ENCODE peak calls at places on chromosomes 7 and 10, in five cellular contexts. P is fibroblast of lung, N is IMR-90, D is DND-41, T is kidney. M is an unnamed sample.

GRCh38 chr7:33849961-33850559 is 55.3 kb upstream of the BMPER start:
- DNase-seq in P (peak; percentile 74), N (no peak), D (no peak), T (no peak), M (no peak)

GRCh38 chr10:117186832-117187615 is 10.3 kb upstream of the KCNK18 start:
- DNase-seq in P (peak; percentile 36), N (peak; percentile 7), D (no peak), T (no peak), M (no peak)

GRCh38 chr7:7653140-7653539 is 12.6 kb downstream of the UMAD1 start:
- DNase-seq in P (no peak), N (no peak), D (no peak), T (no peak), M (no peak)

GRCh38 chr7:20104696-20105095 is 112.5 kb downstream of the MACC1 start:
- DNase-seq in P (no peak), N (no peak), D (no peak), T (no peak), M (no peak)

GRCh38 chr7:36188266-36188665 is 35.2 kb downstream of the EEPD1 start:
- DNase-seq in P (no peak), N (no peak), D (no peak), T (no peak), M (peak; percentile 81)

GRCh38 chr10:124917939-124918830 is 23.7 kb upstream of the ZRANB1 start:
- DNase-seq in P (peak; percentile 86), N (peak; percentile 84), D (peak; percentile 18), T (no peak), M (no peak)

GRCh38 chr7:92448185-92448747 is 984 bp downstream of the GATAD1 start:
- DNase-seq in P (peak; percentile 65), N (peak; percentile 46), D (peak; percentile 61), T (no peak), M (peak; percentile 72)

GRCh38 chr7:108140674-108141073 is 10.5 kb upstream of the LAMB4 start:
- DNase-seq in P (no peak), N (no peak), D (no peak), T (no peak), M (no peak)

GRCh38 chr7:78265086-78265485 is 466.5 kb downstream of the PHTF2 start:
- DNase-seq in P (no peak), N (no peak), D (no peak), T (no peak), M (no peak)

GRCh38 chr7:108570146-108570755 is 577 bp downstream of the DNAJB9 start:
- DNase-seq in P (peak; percentile 55), N (peak; percentile 40), D (peak; percentile 46), T (peak; percentile 80), M (peak; percentile 74)

GRCh38 chr10:106557053-106557452 is 607.5 kb downstream of the SORCS1 start:
- DNase-seq in P (peak; percentile 71), N (peak; percentile 64), D (no peak), T (no peak), M (no peak)

GRCh38 chr7:141706394-141707064 is 1.6 kb upstream of the WEE2 start:
- DNase-seq in P (no peak), N (no peak), D (no peak), T (no peak), M (no peak)

GRCh38 chr7:96953676-96954513 is 51.5 kb upstream of the DLX6 start:
- DNase-seq in P (peak; percentile 7), N (no peak), D (no peak), T (no peak), M (no peak)

GRCh38 chr7:79709574-79710409 is 256.3 kb upstream of the MAGI2 start:
- DNase-seq in P (peak; percentile 45), N (peak; percentile 56), D (no peak), T (no peak), M (peak; percentile 54)

GRCh38 chr7:94095359-94096009 is 91.3 kb upstream of the BET1 start:
- DNase-seq in P (no peak), N (no peak), D (no peak), T (no peak), M (no peak)

GRCh38 chr10:26621889-26622681 is 75.4 kb upstream of the PDSS1 start:
- DNase-seq in P (peak; percentile 8), N (peak; percentile 0), D (no peak), T (no peak), M (peak; percentile 77)

GRCh38 chr10:5977471-5978370 is at the start of gene IL15RA:
- DNase-seq in P (peak; percentile 73), N (peak; percentile 72), D (peak; percentile 87), T (peak; percentile 93), M (peak; percentile 90)
- H3K9ac ChIP-seq in P (peak within 1 kb of the TSS; percentile 62), N (peak within 1 kb of the TSS; percentile 63), D (peak within 1 kb of the TSS; percentile 73), T (peak within 1 kb of the TSS; percentile 73), M (peak within 1 kb of the TSS; percentile 6)

GRCh38 chr7:156158693-156159092 is 346.4 kb upstream of the SHH start:
- DNase-seq in P (no peak), N (no peak), D (no peak), T (no peak), M (no peak)

GRCh38 chr7:156158213-156158612 is 345.9 kb upstream of the SHH start:
- DNase-seq in P (no peak), N (no peak), D (no peak), T (no peak), M (no peak)

GRCh38 chr7:156155988-156156733 is 343.9 kb upstream of the SHH start:
- DNase-seq in P (no peak), N (no peak), D (no peak), T (no peak), M (peak; percentile 51)

GRCh38 chr7:156157409-156158012 is 345.2 kb upstream of the SHH start:
- DNase-seq in P (no peak), N (no peak), D (no peak), T (peak; percentile 66), M (peak; percentile 41)

GRCh38 chr7:156156734-156157408 is 344.6 kb upstream of the SHH start:
- DNase-seq in P (peak; percentile 53), N (no peak), D (no peak), T (peak; percentile 82), M (peak; percentile 87)
- TF ChIP-seq CTCF in P (no peak), N (no peak), D (no peak), T (peak; percentile 45), M (peak; percentile 66)

GRCh38 chr7:105284014-105284413 is 104.7 kb downstream of the SRPK2 start:
- DNase-seq in P (no peak), N (no peak), D (no peak), T (no peak), M (no peak)

GRCh38 chr7:105289704-105290103 is 99.0 kb downstream of the SRPK2 start:
- DNase-seq in P (no peak), N (no peak), D (no peak), T (no peak), M (no peak)

GRCh38 chr7:105279688-105280007 is 109.1 kb downstream of the SRPK2 start:
- DNase-seq in P (no peak), N (no peak), D (no peak), T (no peak), M (no peak)

GRCh38 chr7:105281966-105282365 is 106.8 kb downstream of the SRPK2 start:
- DNase-seq in P (no peak), N (no peak), D (no peak), T (no peak), M (no peak)

GRCh38 chr7:105285118-105285874 is 103.4 kb downstream of the SRPK2 start:
- DNase-seq in P (no peak), N (no peak), D (no peak), T (no peak), M (peak; percentile 47)
- H3K9ac ChIP-seq in P (no peak overlapping the region), N (no peak overlapping the region), D (no peak overlapping the region), T (no peak overlapping the region), M (no peak overlapping the region)

DNA sequence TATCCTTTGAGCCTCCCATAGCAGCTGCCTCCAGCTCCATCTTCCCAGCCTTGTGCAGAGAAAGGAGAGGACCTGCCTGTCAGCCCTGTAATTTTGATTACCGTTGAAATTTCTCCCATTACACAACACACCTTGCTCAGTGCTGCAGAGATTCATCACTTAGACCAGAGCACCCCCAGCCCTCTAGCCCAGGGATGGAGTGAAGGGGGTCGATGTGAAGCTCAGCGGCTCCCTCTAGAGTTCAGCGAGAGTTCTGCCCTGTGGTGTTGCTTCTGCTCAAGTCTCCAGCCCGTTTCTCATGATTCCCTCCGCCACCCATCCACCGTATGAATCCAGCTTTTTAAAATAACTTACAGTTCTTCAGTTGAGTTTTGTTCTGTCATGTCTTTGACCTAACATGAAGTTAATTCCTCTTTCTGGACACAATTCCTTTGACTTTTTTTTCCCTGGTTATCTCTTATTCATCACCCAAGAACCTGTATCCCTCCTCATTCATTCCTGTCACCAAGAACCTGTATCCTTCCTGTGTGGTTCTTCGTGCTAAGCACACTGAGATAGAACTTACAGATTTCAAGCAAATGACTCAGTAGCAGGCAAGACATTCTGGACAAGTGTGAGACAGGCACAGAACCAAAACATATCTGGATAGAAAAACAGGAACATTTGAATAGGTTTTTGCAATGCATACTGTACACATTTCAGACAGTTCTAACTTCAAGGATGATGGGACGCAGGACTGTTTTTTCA is 34.9 kb upstream of the ZNF32 start:
- DNase-seq in P (peak; percentile 49), N (peak; percentile 12), D (peak; percentile 52), T (no peak), M (peak; percentile 82)
- TF ChIP-seq CTCF in P (peak; percentile 51), N (peak; percentile 36), D (peak; percentile 79), T (peak; percentile 31), M (peak; percentile 83)

DNA sequence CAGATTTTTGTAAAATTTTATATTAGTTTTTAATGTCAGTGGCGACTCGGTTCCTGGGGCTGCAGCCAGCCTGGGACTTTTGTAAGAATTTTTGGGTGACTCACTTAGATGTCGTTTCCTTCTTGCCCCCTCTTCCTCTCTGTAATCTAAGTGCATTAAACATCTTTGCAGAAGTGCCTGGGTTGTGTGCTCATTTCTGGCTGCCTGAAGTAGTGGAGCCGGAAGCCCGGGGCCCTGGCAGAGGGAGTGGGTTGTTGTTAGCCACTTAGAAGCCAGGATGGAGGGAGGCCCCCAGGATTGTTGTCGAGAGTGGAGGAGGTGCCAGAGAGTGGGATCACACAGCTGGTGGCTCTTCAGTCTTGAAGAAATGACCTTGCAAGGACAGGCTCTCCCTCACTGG is 11.0 kb upstream of the TRIM8 start:
- DNase-seq in P (peak; percentile 77), N (peak; percentile 81), D (no peak), T (peak; percentile 81), M (peak; percentile 53)
- H3K9ac ChIP-seq in P (no peak overlapping the region), N (peak overlapping the region; percentile 66), D (no peak overlapping the region), T (peak overlapping the region; percentile 34), M (no peak overlapping the region)

GRCh38 chr10:108783897-108784296 is 1139.4 kb downstream of the XPNPEP1 start:
- DNase-seq in P (peak; percentile 60), N (peak; percentile 36), D (peak; percentile 21), T (no peak), M (peak; percentile 88)
- TF ChIP-seq CTCF in P (peak; percentile 30), N (peak; percentile 27), D (peak; percentile 55), T (no peak), M (peak; percentile 83)

GRCh38 chr7:1502845-1503244 is 1.3 kb downstream of the INTS1 start:
- DNase-seq in P (no peak), N (no peak), D (no peak), T (peak; percentile 75), M (no peak)
- H3K9ac ChIP-seq in P (peak overlapping the region; percentile 82), N (peak overlapping the region; percentile 49), D (peak overlapping the region; percentile 96), T (peak overlapping the region; percentile 73), M (peak overlapping the region; percentile 80)

GRCh38 chr7:133275008-133275407 is 22.1 kb downstream of the EXOC4 start:
- DNase-seq in P (no peak), N (no peak), D (no peak), T (no peak), M (peak; percentile 58)
- TF ChIP-seq CTCF in P (no peak), N (no peak), D (no peak), T (peak; percentile 25), M (peak; percentile 69)